ENCODE peak calls at places on chromosomes 3 and 15, in seven cellular contexts. J, X, F, D, R, L and S are unnamed samples.

GRCh38 chr3:146817705-146818104 is 212.6 kb upstream of the PLSCR5 start:
- DNase-seq in L (peak; percentile 63), F (peak; percentile 42), D (no peak), J (no peak), X (no peak), R (no peak), S (no peak)

GRCh38 chr3:9024341-9024740 is 61.1 kb upstream of the RAD18 start:
- DNase-seq in D (no peak), X (no peak), J (no peak), R (no peak), L (no peak), F (no peak), S (no peak)

GRCh38 chr3:100737334-100737733 is 28.0 kb downstream of the TFG start:
- DNase-seq in R (no peak), D (peak; percentile 24), F (peak; percentile 75), J (peak; percentile 7), X (no peak), L (peak; percentile 51), S (no peak)

GRCh38 chr3:49712631-49713317 is 6.7 kb downstream of the AMIGO3 start:
- DNase-seq in D (no peak), J (no peak), X (peak; percentile 3), F (peak; percentile 34), R (no peak), L (no peak), S (no peak)

GRCh38 chr15:80587816-80588456 is 107.2 kb upstream of the ABHD17C start:
- DNase-seq in R (no peak), D (no peak), F (no peak), L (peak; percentile 27), J (no peak), X (no peak), S (no peak)

GRCh38 chr3:52792961-52793695 is 1.5 kb upstream of the ITIH3 start:
- DNase-seq in R (no peak), F (no peak), X (no peak), D (no peak), J (no peak), L (peak; percentile 19), S (no peak)

GRCh38 chr3:20160230-20160629 is 25.8 kb downstream of the SGO1 start:
- DNase-seq in J (no peak), R (no peak), D (no peak), L (no peak), F (no peak), X (no peak), S (no peak)

GRCh38 chr15:64460737-64461576 is 579 bp downstream of the ZNF609 start:
- DNase-seq in J (peak; percentile 51), F (peak; percentile 65), X (peak; percentile 34), L (peak; percentile 65), D (peak; percentile 65), R (no peak), S (peak; percentile 55)

GRCh38 chr3:47376393-47376792 is 4.4 kb upstream of the PTPN23 start:
- DNase-seq in F (peak; percentile 32), L (no peak), R (no peak), X (no peak), J (peak; percentile 25), D (no peak), S (no peak)

GRCh38 chr3:82055792-82056191 is 294.3 kb upstream of the GBE1 start:
- DNase-seq in J (no peak), F (no peak), R (no peak), L (peak; percentile 84), D (no peak), X (no peak), S (no peak)

GRCh38 chr15:42083605-42083908 is 10.8 kb downstream of the PLA2G4D start:
- DNase-seq in J (no peak), F (no peak), R (peak; percentile 24), D (no peak), L (no peak), X (no peak), S (no peak)

GRCh38 chr3:127542441-127542952 is 48.0 kb downstream of the TPRA1 start:
- DNase-seq in D (no peak), J (no peak), R (peak; percentile 96), F (no peak), L (no peak), X (no peak), S (peak; percentile 95)

GRCh38 chr3:142272200-142272891 is 47.0 kb upstream of the GK5 start:
- DNase-seq in F (no peak), J (no peak), L (no peak), D (no peak), X (no peak), R (no peak), S (no peak)

GRCh38 chr15:58477228-58477627 is 45.4 kb downstream of the LIPC start:
- DNase-seq in X (no peak), R (no peak), L (no peak), J (peak; percentile 49), F (no peak), D (no peak), S (no peak)

GRCh38 chr3:70871909-70872656 is 559.6 kb upstream of the MDFIC2 start:
- DNase-seq in J (no peak), F (no peak), X (no peak), D (no peak), L (peak; percentile 35), R (no peak), S (no peak)

GRCh38 chr3:114452176-114452744 is 158.4 kb downstream of the TIGIT start:
- DNase-seq in D (no peak), X (no peak), J (peak; percentile 20), L (no peak), F (no peak), R (no peak), S (no peak)

GRCh38 chr15:66619152-66619903 is 53.5 kb upstream of the LCTL start:
- DNase-seq in F (peak; percentile 92), D (peak; percentile 90), R (peak; percentile 85), X (peak; percentile 76), L (peak; percentile 80), J (peak; percentile 74), S (peak; percentile 84)

GRCh38 chr3:152128356-152128755 is 140.4 kb upstream of the MBNL1 start:
- DNase-seq in L (no peak), D (no peak), F (no peak), R (no peak), J (no peak), X (no peak), S (no peak)

GRCh38 chr3:128064962-128065361 is 12.7 kb downstream of the SEC61A1 start:
- DNase-seq in F (no peak), D (no peak), J (no peak), X (no peak), R (no peak), L (no peak), S (no peak)

GRCh38 chr15:60351066-60351465 is 46.7 kb downstream of the ANXA2 start:
- DNase-seq in D (no peak), R (no peak), J (no peak), L (no peak), F (no peak), X (no peak), S (no peak)

GRCh38 chr15:22895465-22896190 is 57.2 kb downstream of the NIPA2 start:
- DNase-seq in R (peak; percentile 60), F (no peak), X (no peak), D (no peak), L (peak; percentile 98), J (no peak), S (no peak)

GRCh38 chr15:71366522-71366921 is 251.3 kb downstream of the THSD4 start:
- DNase-seq in L (no peak), F (no peak), R (no peak), J (no peak), D (no peak), X (no peak), S (no peak)

GRCh38 chr15:71366926-71367325 is 251.7 kb downstream of the THSD4 start:
- DNase-seq in R (no peak), F (no peak), X (no peak), L (no peak), D (no peak), J (no peak), S (no peak)

GRCh38 chr15:71362987-71363968 is 248.0 kb downstream of the THSD4 start:
- DNase-seq in R (no peak), L (no peak), F (peak; percentile 65), D (no peak), J (no peak), X (no peak), S (no peak)

GRCh38 chr15:71362556-71362955 is 247.3 kb downstream of the THSD4 start:
- DNase-seq in R (no peak), X (no peak), F (no peak), D (no peak), J (no peak), L (no peak), S (no peak)

DNA sequence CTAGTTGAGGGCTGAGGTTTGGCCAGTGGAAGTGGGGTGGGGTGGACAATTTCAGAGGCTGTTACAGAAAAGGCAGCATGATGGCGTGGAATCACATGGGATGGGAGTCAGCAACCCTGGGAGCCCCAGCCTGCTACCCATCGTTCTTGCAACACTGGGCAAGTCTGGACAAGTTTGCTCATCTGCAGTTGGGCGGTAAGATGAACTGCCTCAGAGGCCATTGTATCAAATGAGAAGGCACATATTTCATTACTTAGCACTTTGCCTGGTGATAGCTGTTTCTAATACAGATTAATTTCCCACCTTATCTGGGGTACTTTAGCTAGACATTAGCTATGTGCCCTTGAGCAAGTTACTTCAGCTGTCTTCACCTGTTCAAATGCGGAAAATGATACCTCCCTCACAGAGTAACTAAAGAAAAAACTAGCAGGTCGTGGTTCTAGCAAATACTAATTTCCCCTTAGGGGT is 248.9 kb downstream of the THSD4 start:
- DNase-seq in L (no peak), D (no peak), J (no peak), R (no peak), X (no peak), F (no peak), S (no peak)
- H3K4me3 ChIP-seq in L (no peak overlapping the region), D (no peak overlapping the region), J (no peak overlapping the region), R (no peak overlapping the region), X (no peak overlapping the region), F (no peak overlapping the region), S (no peak overlapping the region)

GRCh38 chr3:159532577-159532976 is 456.1 kb upstream of the IL12A start:
- DNase-seq in R (no peak), X (no peak), L (peak; percentile 7), F (no peak), D (no peak), J (no peak), S (no peak)
- H3K4me1 ChIP-seq in R (no peaks in the 10 kb centered on the region), X (no peaks in the 10 kb centered on the region), L (no peaks in the 10 kb centered on the region), F (peaks cover 10% of the 10 kb centered on the region), D (no peaks in the 10 kb centered on the region), J (no peaks in the 10 kb centered on the region), S (no peaks in the 10 kb centered on the region)

DNA sequence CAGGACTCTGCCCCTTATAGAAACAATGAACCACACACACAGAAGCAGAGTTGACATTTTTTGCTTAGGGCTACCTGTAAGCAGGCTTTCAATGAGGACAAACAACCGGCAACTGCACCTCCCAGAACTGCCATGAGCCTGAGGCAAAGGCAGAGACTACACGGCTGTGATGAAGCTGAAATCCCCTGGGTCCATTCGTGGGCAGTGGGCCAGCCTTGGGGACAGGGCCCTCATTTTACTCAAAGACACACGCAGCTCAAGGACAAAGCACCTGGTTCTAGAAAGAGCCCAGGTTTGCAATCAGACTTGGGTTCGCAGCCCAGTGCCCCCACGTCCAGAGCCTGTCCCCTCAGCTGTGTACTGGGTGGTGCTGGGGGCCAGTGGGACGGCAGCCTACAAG is 18.0 kb downstream of the FAM174B start:
- DNase-seq in L (no peak), F (no peak), X (no peak), D (no peak), J (no peak), R (peak; percentile 25), S (no peak)
- H3K4me3 ChIP-seq in L (peak overlapping the region; percentile 39), F (no peak overlapping the region), X (no peak overlapping the region), D (no peak overlapping the region), J (no peak overlapping the region), R (no peak overlapping the region), S (no peak overlapping the region)

DNA sequence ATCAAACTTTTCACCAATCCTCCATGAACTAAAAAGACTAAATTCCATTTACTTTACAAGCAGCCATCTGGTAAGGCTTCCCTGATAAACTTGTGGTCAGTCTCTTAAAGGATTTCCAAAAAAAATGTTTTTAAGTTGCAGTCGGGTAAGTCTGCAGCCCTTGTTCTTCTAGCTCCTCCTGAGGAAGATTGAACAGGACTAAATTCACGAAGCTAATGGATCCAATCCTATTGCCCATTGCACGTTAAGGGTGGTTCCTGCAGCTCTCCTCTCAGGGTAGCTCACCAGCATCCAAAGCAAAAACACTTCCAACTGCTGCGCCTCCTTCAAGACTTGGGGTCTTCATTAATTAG is 2.8 kb downstream of the HES1 start:
- DNase-seq in D (no peak), L (no peak), R (no peak), X (no peak), F (no peak), J (no peak), S (no peak)
- H3K4me1 ChIP-seq in D (peaks cover 18% of the 10 kb centered on the region), L (peaks cover 52% of the 10 kb centered on the region), R (peaks cover 35% of the 10 kb centered on the region), X (peaks cover 50% of the 10 kb centered on the region), F (peaks cover 36% of the 10 kb centered on the region), J (peaks cover 44% of the 10 kb centered on the region), S (no peaks in the 10 kb centered on the region)